ENCODE peak calls at places on chromosomes 13 and 19, in six cellular contexts. E, K, S, N, F and W are unnamed samples.

GRCh38 chr19:54433697-54434096 is 15.3 kb upstream of the LENG8 start:
- DNase-seq in N (no peak), E (no peak), F (no peak), K (no peak), S (no peak), W (no peak)

GRCh38 chr19:18435848-18436631 is 1.9 kb downstream of the ISYNA1 start:
- DNase-seq in E (peak), K (no peak), N (peak), S (no peak), F (no peak), W (no peak)

GRCh38 chr19:56252699-56253422 is 19.7 kb upstream of the EDDM13 start:
- DNase-seq in E (peak), K (peak), F (peak), N (peak), S (peak), W (peak)

GRCh38 chr13:41311607-41312500 is 787 bp downstream of the NAA16 start:
- DNase-seq in F (peak), N (peak), S (no peak), E (peak), K (peak), W (peak)

GRCh38 chr19:35715981-35716734 is 1.6 kb upstream of the KMT2B start:
- DNase-seq in F (no peak), S (peak), E (no peak), K (peak), N (peak), W (no peak)

GRCh38 chr13:108494991-108495661 is 134.3 kb upstream of the MYO16 start:
- DNase-seq in N (no peak), F (no peak), K (no peak), S (no peak), E (no peak), W (no peak)

GRCh38 chr19:1211494-1212234 is 6.1 kb downstream of the STK11 start:
- DNase-seq in K (no peak), F (no peak), S (no peak), N (peak), E (no peak), W (no peak)

GRCh38 chr19:39864118-39864517 is 17.9 kb upstream of the FBL start:
- DNase-seq in K (no peak), F (no peak), S (no peak), N (no peak), E (no peak), W (no peak)

GRCh38 chr13:30363725-30364124 is 56.4 kb upstream of the KATNAL1 start:
- DNase-seq in F (no peak), K (no peak), N (no peak), E (no peak), S (no peak), W (no peak)

DNA sequence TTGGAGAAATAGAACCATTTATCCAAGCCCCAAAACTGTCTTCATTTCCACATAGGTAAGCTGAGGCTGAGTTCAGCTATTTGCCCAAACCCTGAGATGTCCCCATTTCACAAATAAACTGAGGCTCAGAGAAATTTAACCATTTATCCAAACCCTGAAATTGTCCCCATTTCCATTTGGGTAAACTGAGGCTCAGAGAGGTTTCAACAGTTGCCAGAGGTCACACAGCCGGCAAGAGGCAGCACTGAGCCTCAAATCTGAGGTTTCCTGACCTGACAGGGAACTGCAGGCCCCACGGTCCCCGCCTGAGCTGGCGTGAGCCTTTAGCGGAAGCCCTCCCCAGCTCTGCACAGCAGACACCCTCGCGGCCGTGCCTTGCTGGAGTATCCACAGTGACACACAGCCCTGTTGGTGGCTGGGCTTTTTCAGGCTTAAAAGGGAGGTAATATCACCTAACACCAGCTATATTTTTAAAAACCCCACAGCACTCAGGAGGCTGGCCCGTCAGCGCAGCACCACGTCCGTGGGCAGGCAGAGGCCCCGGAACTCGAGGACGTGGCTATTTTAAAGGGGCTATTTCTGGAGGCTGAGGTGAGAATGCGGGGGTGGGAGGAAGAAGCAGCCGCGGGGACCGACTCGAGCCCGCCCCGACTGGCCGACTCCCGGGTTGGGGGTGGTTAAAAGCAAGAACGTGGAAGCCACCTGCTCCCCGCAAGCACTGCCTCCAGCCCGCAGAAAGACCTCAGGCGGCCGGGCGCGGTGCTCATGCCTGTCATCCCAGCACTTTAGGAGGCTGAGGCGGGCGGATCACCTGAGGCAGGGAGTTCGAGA is 18.5 kb downstream of the PTPRS start:
- DNase-seq in K (peak), N (no peak), S (no peak), F (peak), E (peak), W (no peak)
- TF ChIP-seq CTCF in K (no peak), N (no peak), S (no peak), F (no peak), E (no peak), W (no peak)

GRCh38 chr19:49678970-49679831 is 2.1 kb downstream of the PRMT1 start:
- DNase-seq in S (no peak), E (no peak), N (peak), K (no peak), F (no peak), W (no peak)
- H3K4me3 ChIP-seq in S (no peak), E (no peak), N (peak), K (peak), F (no peak), W (peak)

GRCh38 chr13:79869326-79869725 is 388.4 kb downstream of the NDFIP2 start:
- DNase-seq in F (no peak), E (no peak), K (no peak), N (no peak), S (no peak), W (no peak)

GRCh38 chr13:79871594-79871993 is 390.6 kb downstream of the NDFIP2 start:
- DNase-seq in K (no peak), E (no peak), S (no peak), F (no peak), N (no peak), W (no peak)

GRCh38 chr13:79870123-79870522 is 389.2 kb downstream of the NDFIP2 start:
- DNase-seq in F (no peak), K (no peak), N (no peak), S (no peak), E (no peak), W (peak)

GRCh38 chr13:79870766-79871165 is 389.8 kb downstream of the NDFIP2 start:
- DNase-seq in K (no peak), E (no peak), N (no peak), S (no peak), F (no peak), W (peak)

GRCh38 chr13:79874396-79875360 is 393.7 kb downstream of the NDFIP2 start:
- DNase-seq in S (no peak), F (no peak), E (no peak), K (no peak), N (no peak), W (no peak)
- TF ChIP-seq CTCF in S (no peak), F (no peak), E (no peak), K (no peak), N (no peak), W (no peak)

DNA sequence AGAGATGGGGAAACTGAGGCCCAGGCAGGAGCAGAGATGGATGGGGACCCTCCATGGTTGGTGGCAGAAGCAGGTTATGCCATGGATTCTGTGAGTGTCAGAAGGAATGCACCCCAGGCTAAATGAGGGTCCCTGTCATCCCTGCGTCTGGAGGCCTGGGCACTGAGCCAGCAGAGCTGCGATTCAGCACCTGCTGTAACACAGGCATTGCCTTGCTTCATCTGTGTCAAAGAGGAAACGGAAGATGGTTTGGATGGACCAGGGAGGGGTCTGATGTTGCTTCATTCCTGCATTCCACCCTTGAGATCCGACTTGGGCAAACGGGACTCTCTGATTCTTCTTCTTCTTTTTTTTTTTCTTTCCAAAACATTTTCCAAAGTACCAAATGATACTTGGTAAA is 1.2 kb downstream of the C5AR1 start:
- DNase-seq in N (no peak), S (no peak), E (no peak), F (no peak), K (peak), W (peak)
- H3K4me3 ChIP-seq in N (peak), S (no peak), E (no peak), F (no peak), K (no peak), W (no peak)

GRCh38 chr13:48012668-48013067 is 11.6 kb upstream of the SUCLA2 start:
- DNase-seq in K (no peak), N (no peak), S (no peak), F (no peak), E (no peak), W (no peak)
- TF ChIP-seq CTCF in K (no peak), N (no peak), S (no peak), F (no peak), E (no peak), W (no peak)

GRCh38 chr19:3785938-3786824 is at the start of gene MATK:
- DNase-seq in F (no peak), N (no peak), K (no peak), E (no peak), S (no peak), W (no peak)
- H3K4me3 ChIP-seq in F (peak), N (peak), K (no peak), E (peak), S (peak), W (no peak)

GRCh38 chr13:26719356-26719945 is 41.1 kb downstream of the GPR12 start:
- DNase-seq in S (peak), N (no peak), F (no peak), K (no peak), E (no peak), W (peak)
- TF ChIP-seq CTCF in S (no peak), N (no peak), F (no peak), K (peak), E (no peak), W (peak)

GRCh38 chr13:76879876-76880270 is 6.3 kb downstream of the KCTD12 start:
- DNase-seq in K (no peak), E (no peak), F (no peak), N (no peak), S (no peak), W (no peak)
- H3K4me3 ChIP-seq in K (no peak), E (no peak), F (no peak), N (peak), S (no peak), W (no peak)

GRCh38 chr13:44653261-44653660 is 77.1 kb upstream of the TSC22D1 start:
- DNase-seq in S (no peak), N (no peak), E (no peak), F (no peak), K (peak), W (peak)

GRCh38 chr13:44652223-44652622 is 76.1 kb upstream of the TSC22D1 start:
- DNase-seq in F (no peak), E (no peak), N (no peak), S (no peak), K (no peak), W (peak)

GRCh38 chr13:44651724-44652123 is 75.6 kb upstream of the TSC22D1 start:
- DNase-seq in S (no peak), F (no peak), K (no peak), E (no peak), N (no peak), W (no peak)

GRCh38 chr13:44649834-44650233 is 73.7 kb upstream of the TSC22D1 start:
- DNase-seq in N (no peak), F (no peak), S (no peak), K (no peak), E (no peak), W (no peak)

GRCh38 chr13:44651209-44651608 is 75.1 kb upstream of the TSC22D1 start:
- DNase-seq in K (no peak), S (no peak), N (no peak), E (no peak), F (no peak), W (no peak)
- TF ChIP-seq CTCF in K (no peak), S (no peak), N (no peak), E (no peak), F (no peak), W (no peak)